ENCODE peak calls at places on chromosomes 5 and 9, in five cellular contexts. One of them, this sample, is unnamed.

GRCh38 chr9:36882117-36882465 is 152.0 kb downstream of the PAX5 start:
- DNase-seq in mesothelial cell of epicardium: no peak
- DNase-seq in osteocyte: no peak
- DNase-seq in tibial artery: no peak
- DNase-seq in GM06990: no peak
- DNase-seq in this sample: no peak

GRCh38 chr9:137311171-137311970 is 9.3 kb upstream of the NRARP start:
- DNase-seq in osteocyte: no peak
- DNase-seq in GM06990: peak; percentile 14
- DNase-seq in tibial artery: no peak
- DNase-seq in mesothelial cell of epicardium: no peak
- DNase-seq in this sample: no peak

GRCh38 chr5:73856972-73857371 is 231.0 kb downstream of the ARHGEF28 start:
- DNase-seq in mesothelial cell of epicardium: no peak
- DNase-seq in osteocyte: no peak
- DNase-seq in tibial artery: no peak
- DNase-seq in GM06990: no peak
- DNase-seq in this sample: no peak

GRCh38 chr5:174222891-174223290 is 177.4 kb downstream of the NSG2 start:
- DNase-seq in tibial artery: no peak
- DNase-seq in GM06990: no peak
- DNase-seq in mesothelial cell of epicardium: no peak
- DNase-seq in osteocyte: no peak
- DNase-seq in this sample: no peak

GRCh38 chr5:173456751-173457171 is 128.5 kb upstream of the STC2 start:
- DNase-seq in tibial artery: no peak
- DNase-seq in osteocyte: no peak
- DNase-seq in GM06990: no peak
- DNase-seq in mesothelial cell of epicardium: no peak
- DNase-seq in this sample: no peak

GRCh38 chr5:157309796-157310195 is 43.9 kb downstream of the CYFIP2 start:
- DNase-seq in tibial artery: no peak
- DNase-seq in mesothelial cell of epicardium: no peak
- DNase-seq in osteocyte: no peak
- DNase-seq in GM06990: no peak
- DNase-seq in this sample: no peak

GRCh38 chr9:109122726-109123621 is 3.2 kb upstream of the TMEM245 start:
- DNase-seq in GM06990: no peak
- DNase-seq in mesothelial cell of epicardium: no peak
- DNase-seq in osteocyte: no peak
- DNase-seq in tibial artery: no peak
- DNase-seq in this sample: peak; percentile 60

GRCh38 chr9:134127616-134128015 is 8.3 kb upstream of the WDR5 start:
- DNase-seq in GM06990: no peak
- DNase-seq in tibial artery: no peak
- DNase-seq in osteocyte: no peak
- DNase-seq in mesothelial cell of epicardium: no peak
- DNase-seq in this sample: no peak

GRCh38 chr5:126370796-126371718 is 52.2 kb upstream of the GRAMD2B start:
- DNase-seq in mesothelial cell of epicardium: no peak
- DNase-seq in tibial artery: no peak
- DNase-seq in GM06990: no peak
- DNase-seq in osteocyte: no peak
- DNase-seq in this sample: peak; percentile 75

GRCh38 chr9:104374711-104375110 is 129.4 kb upstream of the OR13F1 start:
- DNase-seq in mesothelial cell of epicardium: no peak
- DNase-seq in tibial artery: no peak
- DNase-seq in osteocyte: no peak
- DNase-seq in GM06990: no peak
- DNase-seq in this sample: no peak

GRCh38 chr9:70537084-70537483 is 122.6 kb upstream of the KLF9 start:
- DNase-seq in GM06990: no peak
- DNase-seq in osteocyte: no peak
- DNase-seq in mesothelial cell of epicardium: no peak
- DNase-seq in tibial artery: no peak
- DNase-seq in this sample: no peak

GRCh38 chr5:170312666-170313065 is 15.1 kb upstream of the LCP2 start:
- DNase-seq in tibial artery: no peak
- DNase-seq in mesothelial cell of epicardium: no peak
- DNase-seq in GM06990: no peak
- DNase-seq in osteocyte: no peak
- DNase-seq in this sample: no peak

GRCh38 chr9:6418764-6419163 is 5.8 kb downstream of the UHRF2 start:
- DNase-seq in osteocyte: no peak
- DNase-seq in GM06990: no peak
- DNase-seq in mesothelial cell of epicardium: no peak
- DNase-seq in tibial artery: no peak
- DNase-seq in this sample: no peak

GRCh38 chr5:157828031-157828948 is 30.7 kb downstream of the CLINT1 start:
- DNase-seq in osteocyte: no peak
- DNase-seq in GM06990: no peak
- DNase-seq in mesothelial cell of epicardium: no peak
- DNase-seq in tibial artery: no peak
- DNase-seq in this sample: no peak

GRCh38 chr9:114317665-114318357 is 5.1 kb upstream of the ORM1 start:
- DNase-seq in tibial artery: no peak
- DNase-seq in osteocyte: peak; percentile 53
- DNase-seq in mesothelial cell of epicardium: no peak
- DNase-seq in GM06990: no peak
- DNase-seq in this sample: no peak

GRCh38 chr9:124188331-124189110 is 69.2 kb upstream of the NEK6 start:
- DNase-seq in mesothelial cell of epicardium: no peak
- DNase-seq in osteocyte: peak; percentile 78
- DNase-seq in tibial artery: no peak
- DNase-seq in GM06990: no peak
- DNase-seq in this sample: no peak

GRCh38 chr5:176996780-176997179 is 9.8 kb downstream of the UIMC1 start:
- DNase-seq in tibial artery: no peak
- DNase-seq in mesothelial cell of epicardium: no peak
- DNase-seq in GM06990: no peak
- DNase-seq in osteocyte: no peak
- DNase-seq in this sample: no peak

GRCh38 chr9:95770653-95771131 is 104.8 kb upstream of the ERCC6L2 start:
- DNase-seq in mesothelial cell of epicardium: no peak
- DNase-seq in GM06990: no peak
- DNase-seq in osteocyte: no peak
- DNase-seq in tibial artery: no peak
- DNase-seq in this sample: no peak

GRCh38 chr5:150189728-150190502 is at the start of gene SLC6A7:
- DNase-seq in tibial artery: no peak
- DNase-seq in mesothelial cell of epicardium: no peak
- DNase-seq in GM06990: no peak
- DNase-seq in osteocyte: no peak
- DNase-seq in this sample: no peak

GRCh38 chr5:151239237-151239861 is 13.6 kb upstream of the GM2A start:
- DNase-seq in mesothelial cell of epicardium: peak; percentile 33
- DNase-seq in osteocyte: no peak
- DNase-seq in GM06990: peak; percentile 60
- DNase-seq in tibial artery: peak; percentile 65
- DNase-seq in this sample: peak; percentile 63

GRCh38 chr9:129202613-129203555 is 24.8 kb upstream of the IER5L start:
- DNase-seq in osteocyte: peak; percentile 95
- DNase-seq in tibial artery: peak; percentile 85
- DNase-seq in GM06990: peak; percentile 90
- DNase-seq in mesothelial cell of epicardium: peak; percentile 83
- DNase-seq in this sample: peak; percentile 28

GRCh38 chr9:112144807-112145206 is 30.3 kb downstream of the SUSD1 start:
- DNase-seq in mesothelial cell of epicardium: no peak
- DNase-seq in osteocyte: no peak
- DNase-seq in tibial artery: no peak
- DNase-seq in GM06990: no peak
- DNase-seq in this sample: no peak

GRCh38 chr9:125511780-125512179 is 195.2 kb downstream of the MAPKAP1 start:
- DNase-seq in tibial artery: no peak
- DNase-seq in osteocyte: no peak
- DNase-seq in GM06990: no peak
- DNase-seq in mesothelial cell of epicardium: no peak
- DNase-seq in this sample: no peak

GRCh38 chr5:72720205-72720604 is 96.3 kb upstream of the TNPO1 start:
- DNase-seq in osteocyte: no peak
- DNase-seq in mesothelial cell of epicardium: no peak
- DNase-seq in GM06990: no peak
- DNase-seq in tibial artery: no peak
- DNase-seq in this sample: no peak

GRCh38 chr5:100803391-100803790 is 99.7 kb downstream of the ST8SIA4 start:
- DNase-seq in GM06990: no peak
- DNase-seq in mesothelial cell of epicardium: no peak
- DNase-seq in osteocyte: no peak
- DNase-seq in tibial artery: no peak
- DNase-seq in this sample: no peak

GRCh38 chr5:82720764-82721163 is 356.4 kb downstream of the TMEM167A start:
- DNase-seq in osteocyte: no peak
- DNase-seq in tibial artery: no peak
- DNase-seq in mesothelial cell of epicardium: no peak
- DNase-seq in GM06990: no peak
- DNase-seq in this sample: no peak

GRCh38 chr5:142087920-142088679 is 20.5 kb upstream of the NDFIP1 start:
- DNase-seq in osteocyte: no peak
- DNase-seq in GM06990: no peak
- DNase-seq in mesothelial cell of epicardium: no peak
- DNase-seq in tibial artery: no peak
- DNase-seq in this sample: no peak

GRCh38 chr5:116439891-116440290 is 134.7 kb downstream of the SEMA6A start:
- DNase-seq in GM06990: no peak
- DNase-seq in osteocyte: no peak
- DNase-seq in tibial artery: no peak
- DNase-seq in mesothelial cell of epicardium: no peak
- DNase-seq in this sample: no peak

GRCh38 chr5:173016069-173016455 is 32.5 kb downstream of the ATP6V0E1 start:
- DNase-seq in GM06990: no peak
- DNase-seq in osteocyte: no peak
- DNase-seq in mesothelial cell of epicardium: no peak
- DNase-seq in tibial artery: no peak
- DNase-seq in this sample: no peak

GRCh38 chr9:81824802-81825770 is 103.1 kb upstream of the SPATA31D4 start:
- DNase-seq in tibial artery: no peak
- DNase-seq in GM06990: no peak
- DNase-seq in mesothelial cell of epicardium: no peak
- DNase-seq in osteocyte: no peak
- DNase-seq in this sample: no peak

GRCh38 chr5:17190242-17190778 is 27.1 kb upstream of the BASP1 start:
- DNase-seq in GM06990: peak; percentile 8
- DNase-seq in mesothelial cell of epicardium: no peak
- DNase-seq in osteocyte: no peak
- DNase-seq in tibial artery: peak; percentile 27
- DNase-seq in this sample: peak; percentile 23

GRCh38 chr5:81239613-81240012 is 6.5 kb downstream of the CKMT2 start:
- DNase-seq in GM06990: no peak
- DNase-seq in tibial artery: no peak
- DNase-seq in mesothelial cell of epicardium: no peak
- DNase-seq in osteocyte: no peak
- DNase-seq in this sample: no peak

GRCh38 chr5:116075117-116075910 is 9.5 kb upstream of the COMMD10 start:
- DNase-seq in osteocyte: no peak
- DNase-seq in mesothelial cell of epicardium: no peak
- DNase-seq in tibial artery: no peak
- DNase-seq in GM06990: peak; percentile 30
- DNase-seq in this sample: no peak

This sample was measured in HepG2.